ENCODE peak calls at places on chromosomes 16 and 17, in seven cellular contexts. One of them, this sample, is unnamed.

GRCh38 chr16:89786474-89787364 is 29.7 kb downstream of the FANCA start:
- DNase-seq in tibial artery: no peak
- DNase-seq in AG10803: no peak
- DNase-seq in endodermal cell: no peak
- DNase-seq in cardiac fibroblast: no peak
- DNase-seq in HFF-Myc: no peak
- DNase-seq in colonic mucosa: no peak
- DNase-seq in this sample: no peak

GRCh38 chr16:53753431-53753830 is 49.5 kb downstream of the FTO start:
- DNase-seq in tibial artery: no peak
- DNase-seq in AG10803: peak
- DNase-seq in endodermal cell: no peak
- DNase-seq in cardiac fibroblast: no peak
- DNase-seq in HFF-Myc: no peak
- DNase-seq in colonic mucosa: no peak
- DNase-seq in this sample: no peak

GRCh38 chr17:39110435-39111136 is 40.9 kb downstream of the PLXDC1 start:
- DNase-seq in tibial artery: no peak
- DNase-seq in AG10803: no peak
- DNase-seq in endodermal cell: peak
- DNase-seq in cardiac fibroblast: no peak
- DNase-seq in HFF-Myc: no peak
- DNase-seq in colonic mucosa: no peak
- DNase-seq in this sample: peak

GRCh38 chr16:83356266-83356665 is 451.5 kb upstream of the HSBP1 start:
- DNase-seq in tibial artery: no peak
- DNase-seq in AG10803: peak
- DNase-seq in endodermal cell: peak
- DNase-seq in cardiac fibroblast: peak
- DNase-seq in HFF-Myc: peak
- DNase-seq in colonic mucosa: no peak
- DNase-seq in this sample: no peak

GRCh38 chr16:54285414-54286066 is 1.0 kb downstream of the IRX3 start:
- DNase-seq in tibial artery: peak
- DNase-seq in AG10803: peak
- DNase-seq in endodermal cell: peak
- DNase-seq in cardiac fibroblast: peak
- DNase-seq in HFF-Myc: no peak
- DNase-seq in colonic mucosa: no peak
- DNase-seq in this sample: no peak

GRCh38 chr16:86809458-86809955 is 231.2 kb downstream of the FOXL1 start:
- DNase-seq in tibial artery: no peak
- DNase-seq in AG10803: peak
- DNase-seq in endodermal cell: peak
- DNase-seq in cardiac fibroblast: peak
- DNase-seq in HFF-Myc: no peak
- DNase-seq in colonic mucosa: no peak
- DNase-seq in this sample: no peak

GRCh38 chr17:339193-340061 is 13.2 kb downstream of the RPH3AL start:
- DNase-seq in tibial artery: no peak
- DNase-seq in AG10803: no peak
- DNase-seq in endodermal cell: no peak
- DNase-seq in cardiac fibroblast: no peak
- DNase-seq in HFF-Myc: no peak
- DNase-seq in colonic mucosa: no peak
- DNase-seq in this sample: peak

GRCh38 chr17:48981927-48982539 is 13.6 kb upstream of the GIP start:
- DNase-seq in tibial artery: no peak
- DNase-seq in AG10803: no peak
- DNase-seq in endodermal cell: peak
- DNase-seq in cardiac fibroblast: no peak
- DNase-seq in HFF-Myc: no peak
- DNase-seq in colonic mucosa: no peak
- DNase-seq in this sample: no peak

GRCh38 chr17:34275881-34276280 is 5.9 kb downstream of the CCL7 start:
- DNase-seq in tibial artery: no peak
- DNase-seq in AG10803: peak
- DNase-seq in endodermal cell: no peak
- DNase-seq in cardiac fibroblast: peak
- DNase-seq in HFF-Myc: peak
- DNase-seq in colonic mucosa: no peak
- DNase-seq in this sample: no peak

GRCh38 chr16:67632415-67633172 is 12.3 kb upstream of the CARMIL2 start:
- DNase-seq in tibial artery: no peak
- DNase-seq in AG10803: peak
- DNase-seq in endodermal cell: no peak
- DNase-seq in cardiac fibroblast: peak
- DNase-seq in HFF-Myc: no peak
- DNase-seq in colonic mucosa: no peak
- DNase-seq in this sample: no peak

GRCh38 chr17:1568950-1569810 is 6.6 kb upstream of the PITPNA start:
- DNase-seq in tibial artery: no peak
- DNase-seq in AG10803: no peak
- DNase-seq in endodermal cell: no peak
- DNase-seq in cardiac fibroblast: no peak
- DNase-seq in HFF-Myc: no peak
- DNase-seq in colonic mucosa: peak
- DNase-seq in this sample: no peak

GRCh38 chr17:36221187-36221586 is 10.3 kb downstream of the CCL4L2 start:
- DNase-seq in tibial artery: no peak
- DNase-seq in AG10803: no peak
- DNase-seq in endodermal cell: peak
- DNase-seq in cardiac fibroblast: no peak
- DNase-seq in HFF-Myc: no peak
- DNase-seq in colonic mucosa: no peak
- DNase-seq in this sample: no peak

GRCh38 chr17:62648247-62648953 is 20.9 kb downstream of the MRC2 start:
- DNase-seq in tibial artery: peak
- DNase-seq in AG10803: no peak
- DNase-seq in endodermal cell: peak
- DNase-seq in cardiac fibroblast: no peak
- DNase-seq in HFF-Myc: no peak
- DNase-seq in colonic mucosa: no peak
- DNase-seq in this sample: peak

GRCh38 chr17:45385331-45385997 is 47.2 kb downstream of the ARHGAP27 start:
- DNase-seq in tibial artery: peak
- DNase-seq in AG10803: peak
- DNase-seq in endodermal cell: peak
- DNase-seq in cardiac fibroblast: peak
- DNase-seq in HFF-Myc: peak
- DNase-seq in colonic mucosa: peak
- DNase-seq in this sample: peak

GRCh38 chr17:5667871-5668270 is 83.6 kb upstream of the NLRP1 start:
- DNase-seq in tibial artery: peak
- DNase-seq in AG10803: no peak
- DNase-seq in endodermal cell: peak
- DNase-seq in cardiac fibroblast: no peak
- DNase-seq in HFF-Myc: no peak
- DNase-seq in colonic mucosa: no peak
- DNase-seq in this sample: no peak

GRCh38 chr17:40086150-40087044 is 14.0 kb downstream of the NR1D1 start:
- DNase-seq in tibial artery: peak
- DNase-seq in AG10803: no peak
- DNase-seq in endodermal cell: peak
- DNase-seq in cardiac fibroblast: peak
- DNase-seq in HFF-Myc: no peak
- DNase-seq in colonic mucosa: no peak
- DNase-seq in this sample: no peak

GRCh38 chr17:59296190-59296589 is 35.3 kb upstream of the YPEL2 start:
- DNase-seq in tibial artery: no peak
- DNase-seq in AG10803: no peak
- DNase-seq in endodermal cell: no peak
- DNase-seq in cardiac fibroblast: no peak
- DNase-seq in HFF-Myc: no peak
- DNase-seq in colonic mucosa: no peak
- DNase-seq in this sample: no peak

GRCh38 chr16:25095636-25096035 is 15.9 kb upstream of the LCMT1 start:
- DNase-seq in tibial artery: no peak
- DNase-seq in AG10803: no peak
- DNase-seq in endodermal cell: no peak
- DNase-seq in cardiac fibroblast: no peak
- DNase-seq in HFF-Myc: no peak
- DNase-seq in colonic mucosa: no peak
- DNase-seq in this sample: no peak

GRCh38 chr17:10768766-10769383 is 35.0 kb downstream of the TMEM238L start:
- DNase-seq in tibial artery: peak
- DNase-seq in AG10803: peak
- DNase-seq in endodermal cell: peak
- DNase-seq in cardiac fibroblast: no peak
- DNase-seq in HFF-Myc: no peak
- DNase-seq in colonic mucosa: no peak
- DNase-seq in this sample: no peak

GRCh38 chr16:5379948-5380347 is 282.4 kb upstream of the EEF2KMT start:
- DNase-seq in tibial artery: no peak
- DNase-seq in AG10803: no peak
- DNase-seq in endodermal cell: no peak
- DNase-seq in cardiac fibroblast: no peak
- DNase-seq in HFF-Myc: no peak
- DNase-seq in colonic mucosa: no peak
- DNase-seq in this sample: no peak
- H3K4me3 ChIP-seq in tibial artery: no peak
- H3K4me3 ChIP-seq in AG10803: no peak
- H3K4me3 ChIP-seq in endodermal cell: no peak
- H3K4me3 ChIP-seq in cardiac fibroblast: no peak
- H3K4me3 ChIP-seq in HFF-Myc: no peak
- H3K4me3 ChIP-seq in colonic mucosa: no peak
- H3K4me3 ChIP-seq in this sample: no peak

GRCh38 chr16:55499281-55499680 is 9.6 kb upstream of the LPCAT2 start:
- DNase-seq in tibial artery: no peak
- DNase-seq in AG10803: no peak
- DNase-seq in endodermal cell: no peak
- DNase-seq in cardiac fibroblast: no peak
- DNase-seq in HFF-Myc: no peak
- DNase-seq in colonic mucosa: peak
- DNase-seq in this sample: no peak

GRCh38 chr16:55503726-55504553 is 4.9 kb upstream of the LPCAT2 start:
- DNase-seq in tibial artery: no peak
- DNase-seq in AG10803: no peak
- DNase-seq in endodermal cell: no peak
- DNase-seq in cardiac fibroblast: no peak
- DNase-seq in HFF-Myc: no peak
- DNase-seq in colonic mucosa: no peak
- DNase-seq in this sample: no peak

GRCh38 chr16:55499951-55500350 is 8.9 kb upstream of the LPCAT2 start:
- DNase-seq in tibial artery: no peak
- DNase-seq in AG10803: peak
- DNase-seq in endodermal cell: peak
- DNase-seq in cardiac fibroblast: peak
- DNase-seq in HFF-Myc: peak
- DNase-seq in colonic mucosa: peak
- DNase-seq in this sample: no peak

GRCh38 chr16:55502801-55503366 is 6.0 kb upstream of the LPCAT2 start:
- DNase-seq in tibial artery: peak
- DNase-seq in AG10803: peak
- DNase-seq in endodermal cell: peak
- DNase-seq in cardiac fibroblast: peak
- DNase-seq in HFF-Myc: peak
- DNase-seq in colonic mucosa: peak
- DNase-seq in this sample: peak

DNA sequence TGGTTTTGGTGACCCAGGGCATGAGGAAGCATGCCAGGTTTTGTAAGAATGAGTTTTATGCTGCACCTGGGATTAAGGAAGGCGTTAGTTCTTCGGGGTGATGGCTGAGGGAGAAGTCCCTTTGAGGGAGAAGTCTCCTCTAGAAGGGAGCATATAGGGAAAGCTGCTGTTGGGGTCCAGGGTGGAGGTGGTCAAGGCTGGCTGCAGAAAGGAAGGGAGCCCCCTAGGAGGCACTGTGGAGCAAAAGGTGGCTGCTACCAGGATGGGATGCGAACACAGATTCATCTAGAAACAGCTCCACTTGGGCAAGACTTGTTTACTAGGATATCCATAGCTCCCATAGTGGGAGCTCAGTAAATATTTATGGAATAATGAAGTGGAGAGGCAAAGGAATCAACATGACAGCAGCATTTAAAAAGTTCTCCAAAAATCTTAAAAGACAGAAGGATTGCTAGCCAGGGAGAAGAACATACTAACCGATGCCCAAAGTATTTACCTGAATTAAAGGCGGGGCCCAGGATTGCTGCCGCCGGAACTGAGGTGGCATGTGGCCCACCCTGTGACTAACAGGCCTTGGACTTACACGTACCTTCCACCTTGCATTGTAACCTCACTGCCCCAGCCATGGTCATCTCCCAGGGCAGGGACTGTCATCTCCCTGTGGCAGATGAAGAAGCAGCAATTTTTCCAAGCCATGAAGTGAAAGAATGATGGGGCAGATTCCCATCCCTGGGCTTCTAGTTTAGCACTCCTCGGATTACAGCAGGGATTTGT is 7.1 kb upstream of the LPCAT2 start:
- DNase-seq in tibial artery: no peak
- DNase-seq in AG10803: no peak
- DNase-seq in endodermal cell: peak
- DNase-seq in cardiac fibroblast: peak
- DNase-seq in HFF-Myc: no peak
- DNase-seq in colonic mucosa: peak
- DNase-seq in this sample: no peak
- TF ChIP-seq CTCF in tibial artery: no peak
- TF ChIP-seq CTCF in AG10803: peak
- TF ChIP-seq CTCF in endodermal cell: peak
- TF ChIP-seq CTCF in cardiac fibroblast: peak
- TF ChIP-seq CTCF in HFF-Myc: peak
- TF ChIP-seq CTCF in colonic mucosa: no peak
- TF ChIP-seq CTCF in this sample: peak

GRCh38 chr17:43403846-43404245 is 5.1 kb downstream of the ARL4D start:
- DNase-seq in tibial artery: no peak
- DNase-seq in AG10803: no peak
- DNase-seq in endodermal cell: peak
- DNase-seq in cardiac fibroblast: no peak
- DNase-seq in HFF-Myc: no peak
- DNase-seq in colonic mucosa: no peak
- DNase-seq in this sample: no peak

GRCh38 chr17:43401293-43401692 is 2.5 kb downstream of the ARL4D start:
- DNase-seq in tibial artery: peak
- DNase-seq in AG10803: peak
- DNase-seq in endodermal cell: no peak
- DNase-seq in cardiac fibroblast: peak
- DNase-seq in HFF-Myc: peak
- DNase-seq in colonic mucosa: no peak
- DNase-seq in this sample: no peak

GRCh38 chr17:43399839-43400328 is 1.1 kb downstream of the ARL4D start:
- DNase-seq in tibial artery: peak
- DNase-seq in AG10803: peak
- DNase-seq in endodermal cell: peak
- DNase-seq in cardiac fibroblast: no peak
- DNase-seq in HFF-Myc: no peak
- DNase-seq in colonic mucosa: no peak
- DNase-seq in this sample: peak

GRCh38 chr17:43402078-43402477 is 3.3 kb downstream of the ARL4D start:
- DNase-seq in tibial artery: peak
- DNase-seq in AG10803: no peak
- DNase-seq in endodermal cell: no peak
- DNase-seq in cardiac fibroblast: no peak
- DNase-seq in HFF-Myc: no peak
- DNase-seq in colonic mucosa: no peak
- DNase-seq in this sample: no peak

GRCh38 chr17:43402567-43402966 is 3.8 kb downstream of the ARL4D start:
- DNase-seq in tibial artery: peak
- DNase-seq in AG10803: no peak
- DNase-seq in endodermal cell: no peak
- DNase-seq in cardiac fibroblast: no peak
- DNase-seq in HFF-Myc: no peak
- DNase-seq in colonic mucosa: no peak
- DNase-seq in this sample: no peak
- H3K4me3 ChIP-seq in tibial artery: no peak
- H3K4me3 ChIP-seq in AG10803: no peak
- H3K4me3 ChIP-seq in endodermal cell: peak
- H3K4me3 ChIP-seq in cardiac fibroblast: no peak
- H3K4me3 ChIP-seq in HFF-Myc: no peak
- H3K4me3 ChIP-seq in colonic mucosa: no peak
- H3K4me3 ChIP-seq in this sample: no peak

GRCh38 chr17:78840780-78841611 is at the start of gene USP36:
- DNase-seq in tibial artery: peak
- DNase-seq in AG10803: peak
- DNase-seq in endodermal cell: peak
- DNase-seq in cardiac fibroblast: peak
- DNase-seq in HFF-Myc: peak
- DNase-seq in colonic mucosa: peak
- DNase-seq in this sample: peak
- TF ChIP-seq CTCF in tibial artery: peak
- TF ChIP-seq CTCF in AG10803: no peak
- TF ChIP-seq CTCF in endodermal cell: peak
- TF ChIP-seq CTCF in cardiac fibroblast: no peak
- TF ChIP-seq CTCF in HFF-Myc: no peak
- TF ChIP-seq CTCF in colonic mucosa: no peak
- TF ChIP-seq CTCF in this sample: peak

This sample was measured in right lobe of liver.